ENCODE peak calls at places on chromosomes 11 and 22, in five cellular contexts. One of them, this sample, is unnamed.

GRCh38 chr11:33761471-33761870 is 12.8 kb downstream of the FBXO3 start:
- DNase-seq in activated T-helper 1 cell treated with anti-CD3 and anti-CD28 coated beads, Interleukin-12 subunit alpha, Interleukin-12 subunit beta, Interleukin-2, Interleukin-4 antibody, amounts not matched to agents 30 ng/mL and 10 ng/mL and 1 ng/mL, durations not matched to agents 14 hours and 24 hours and 36 hours: no peak
- DNase-seq in NCI-H2107: no peak
- DNase-seq in ovary: no peak
- DNase-seq in astrocyte of the spinal cord: no peak
- DNase-seq in this sample: no peak

GRCh38 chr22:44057411-44057987 is 33.4 kb downstream of the PARVB start:
- DNase-seq in ovary: peak; percentile 91
- DNase-seq in astrocyte of the spinal cord: no peak
- DNase-seq in NCI-H2107: no peak
- DNase-seq in activated T-helper 1 cell treated with anti-CD3 and anti-CD28 coated beads, Interleukin-12 subunit alpha, Interleukin-12 subunit beta, Interleukin-2, Interleukin-4 antibody, amounts not matched to agents 30 ng/mL and 10 ng/mL and 1 ng/mL, durations not matched to agents 14 hours and 24 hours and 36 hours: no peak
- DNase-seq in this sample: no peak

GRCh38 chr11:12445001-12445400 is 67.6 kb downstream of the PARVA start:
- DNase-seq in activated T-helper 1 cell treated with anti-CD3 and anti-CD28 coated beads, Interleukin-12 subunit alpha, Interleukin-12 subunit beta, Interleukin-2, Interleukin-4 antibody, amounts not matched to agents 30 ng/mL and 10 ng/mL and 1 ng/mL, durations not matched to agents 14 hours and 24 hours and 36 hours: no peak
- DNase-seq in ovary: no peak
- DNase-seq in astrocyte of the spinal cord: no peak
- DNase-seq in NCI-H2107: no peak
- DNase-seq in this sample: no peak

GRCh38 chr22:29268511-29269229 is 602 bp downstream of the EWSR1 start:
- DNase-seq in ovary: peak; percentile 73
- DNase-seq in activated T-helper 1 cell treated with anti-CD3 and anti-CD28 coated beads, Interleukin-12 subunit alpha, Interleukin-12 subunit beta, Interleukin-2, Interleukin-4 antibody, amounts not matched to agents 30 ng/mL and 10 ng/mL and 1 ng/mL, durations not matched to agents 14 hours and 24 hours and 36 hours: peak; percentile 35
- DNase-seq in NCI-H2107: no peak
- DNase-seq in astrocyte of the spinal cord: peak; percentile 82
- DNase-seq in this sample: no peak

GRCh38 chr22:24768537-24769374 is 5.8 kb downstream of the PIWIL3 start:
- DNase-seq in activated T-helper 1 cell treated with anti-CD3 and anti-CD28 coated beads, Interleukin-12 subunit alpha, Interleukin-12 subunit beta, Interleukin-2, Interleukin-4 antibody, amounts not matched to agents 30 ng/mL and 10 ng/mL and 1 ng/mL, durations not matched to agents 14 hours and 24 hours and 36 hours: peak; percentile 13
- DNase-seq in astrocyte of the spinal cord: peak; percentile 56
- DNase-seq in ovary: peak; percentile 47
- DNase-seq in NCI-H2107: peak; percentile 31
- DNase-seq in this sample: no peak

GRCh38 chr11:22703040-22703439 is 36.6 kb downstream of the GAS2 start:
- DNase-seq in ovary: no peak
- DNase-seq in NCI-H2107: peak; percentile 63
- DNase-seq in activated T-helper 1 cell treated with anti-CD3 and anti-CD28 coated beads, Interleukin-12 subunit alpha, Interleukin-12 subunit beta, Interleukin-2, Interleukin-4 antibody, amounts not matched to agents 30 ng/mL and 10 ng/mL and 1 ng/mL, durations not matched to agents 14 hours and 24 hours and 36 hours: no peak
- DNase-seq in astrocyte of the spinal cord: peak; percentile 86
- DNase-seq in this sample: peak; percentile 83

GRCh38 chr22:42320463-42321416 is 50.3 kb upstream of the TCF20 start:
- DNase-seq in astrocyte of the spinal cord: no peak
- DNase-seq in ovary: no peak
- DNase-seq in activated T-helper 1 cell treated with anti-CD3 and anti-CD28 coated beads, Interleukin-12 subunit alpha, Interleukin-12 subunit beta, Interleukin-2, Interleukin-4 antibody, amounts not matched to agents 30 ng/mL and 10 ng/mL and 1 ng/mL, durations not matched to agents 14 hours and 24 hours and 36 hours: no peak
- DNase-seq in NCI-H2107: no peak
- DNase-seq in this sample: no peak

GRCh38 chr11:65129649-65130441 is 4.5 kb downstream of the SYVN1 start:
- DNase-seq in astrocyte of the spinal cord: no peak
- DNase-seq in ovary: no peak
- DNase-seq in NCI-H2107: no peak
- DNase-seq in activated T-helper 1 cell treated with anti-CD3 and anti-CD28 coated beads, Interleukin-12 subunit alpha, Interleukin-12 subunit beta, Interleukin-2, Interleukin-4 antibody, amounts not matched to agents 30 ng/mL and 10 ng/mL and 1 ng/mL, durations not matched to agents 14 hours and 24 hours and 36 hours: no peak
- DNase-seq in this sample: no peak

GRCh38 chr22:48849963-48850657 is 977.6 kb downstream of the BRD1 start:
- DNase-seq in NCI-H2107: no peak
- DNase-seq in activated T-helper 1 cell treated with anti-CD3 and anti-CD28 coated beads, Interleukin-12 subunit alpha, Interleukin-12 subunit beta, Interleukin-2, Interleukin-4 antibody, amounts not matched to agents 30 ng/mL and 10 ng/mL and 1 ng/mL, durations not matched to agents 14 hours and 24 hours and 36 hours: no peak
- DNase-seq in ovary: no peak
- DNase-seq in astrocyte of the spinal cord: no peak
- DNase-seq in this sample: no peak

GRCh38 chr22:40525250-40525884 is 111.2 kb downstream of the MRTFA start:
- DNase-seq in ovary: peak; percentile 26
- DNase-seq in astrocyte of the spinal cord: no peak
- DNase-seq in activated T-helper 1 cell treated with anti-CD3 and anti-CD28 coated beads, Interleukin-12 subunit alpha, Interleukin-12 subunit beta, Interleukin-2, Interleukin-4 antibody, amounts not matched to agents 30 ng/mL and 10 ng/mL and 1 ng/mL, durations not matched to agents 14 hours and 24 hours and 36 hours: peak; percentile 48
- DNase-seq in NCI-H2107: no peak
- DNase-seq in this sample: no peak

GRCh38 chr11:1072116-1072820 is 2.4 kb upstream of the MUC2 start:
- DNase-seq in astrocyte of the spinal cord: peak; percentile 52
- DNase-seq in activated T-helper 1 cell treated with anti-CD3 and anti-CD28 coated beads, Interleukin-12 subunit alpha, Interleukin-12 subunit beta, Interleukin-2, Interleukin-4 antibody, amounts not matched to agents 30 ng/mL and 10 ng/mL and 1 ng/mL, durations not matched to agents 14 hours and 24 hours and 36 hours: no peak
- DNase-seq in ovary: peak; percentile 5
- DNase-seq in NCI-H2107: no peak
- DNase-seq in this sample: no peak

GRCh38 chr22:35357883-35358621 is 22.8 kb upstream of the HMOX1 start:
- DNase-seq in activated T-helper 1 cell treated with anti-CD3 and anti-CD28 coated beads, Interleukin-12 subunit alpha, Interleukin-12 subunit beta, Interleukin-2, Interleukin-4 antibody, amounts not matched to agents 30 ng/mL and 10 ng/mL and 1 ng/mL, durations not matched to agents 14 hours and 24 hours and 36 hours: no peak
- DNase-seq in astrocyte of the spinal cord: peak; percentile 15
- DNase-seq in NCI-H2107: no peak
- DNase-seq in ovary: no peak
- DNase-seq in this sample: no peak

This sample was measured in NCI-H187 treated with DMSO at 0.1 percent for 48 hours.